ENCODE peak calls at places on chromosomes 6 and 20, in seven cellular contexts. S is astrocyte; I is tibial artery; W is CD4-positive, alpha-beta memory T cell; Y is upper lobe of right lung; X is CD8-positive, alpha-beta memory T cell; Q is heart right ventricle. A is an unnamed sample. For H3K4me1, the result is how much of the 10 kb centered on the place peaks cover.

GRCh38 chr6:75246386-75246785 is 2.8 kb upstream of the COX7A2 start:
- DNase-seq in Q (no peak), Y (no peak), W (no peak), S (no peak), X (no peak), I (no peak), A (no peak)

GRCh38 chr6:49849121-49849907 is 17.0 kb downstream of the CRISP1 start:
- DNase-seq in Y (no peak), S (peak), I (no peak), W (peak), X (no peak), Q (no peak), A (no peak)

GRCh38 chr6:77450924-77451323 is 12.4 kb downstream of the HTR1B start:
- DNase-seq in X (no peak), I (no peak), Q (no peak), Y (no peak), S (no peak), W (no peak), A (no peak)

GRCh38 chr6:36627801-36628246 is 33.7 kb downstream of the SRSF3 start:
- DNase-seq in W (no peak), Q (peak), I (peak), X (no peak), Y (peak), S (peak), A (peak)

GRCh38 chr20:49272654-49273053 is 5.2 kb downstream of the ZNFX1 start:
- DNase-seq in W (no peak), I (no peak), S (no peak), Q (no peak), X (no peak), Y (no peak), A (no peak)

GRCh38 chr20:63135411-63135810 is 80.5 kb downstream of the YTHDF1 start:
- DNase-seq in S (no peak), I (no peak), Q (peak), X (no peak), W (no peak), Y (peak), A (no peak)

GRCh38 chr6:35148167-35148741 is 7.1 kb upstream of the TCP11 start:
- DNase-seq in Q (no peak), S (peak), W (no peak), Y (no peak), X (no peak), I (no peak), A (no peak)

GRCh38 chr6:43724914-43725642 is 37.5 kb upstream of the MRPS18A start:
- DNase-seq in I (peak), X (peak), W (peak), Q (peak), Y (peak), S (peak), A (peak)

GRCh38 chr20:39394461-39394860 is 432.3 kb downstream of the DHX35 start:
- DNase-seq in Y (no peak), Q (no peak), W (no peak), S (no peak), X (no peak), I (no peak), A (no peak)

GRCh38 chr6:30480536-30481156 is 8.7 kb upstream of the HLA-E start:
- DNase-seq in I (no peak), Y (no peak), Q (no peak), X (peak), S (no peak), W (peak), A (no peak)

GRCh38 chr6:2695464-2696095 is 55.1 kb downstream of the MYLK4 start:
- DNase-seq in I (no peak), Q (no peak), Y (no peak), X (no peak), W (no peak), S (no peak), A (no peak)

GRCh38 chr6:8434727-8435092 is 635 bp downstream of the SLC35B3 start:
- DNase-seq in Q (no peak), I (no peak), X (no peak), W (no peak), Y (no peak), S (no peak), A (no peak)

GRCh38 chr20:33443006-33443511 is 504 bp downstream of the SNTA1 start:
- DNase-seq in S (no peak), Y (peak), Q (peak), W (no peak), I (peak), X (peak), A (peak)

GRCh38 chr20:44135811-44136204 is 51.2 kb downstream of the JPH2 start:
- DNase-seq in Y (no peak), Q (no peak), S (no peak), X (no peak), W (no peak), I (no peak), A (no peak)
- H3K4me1 ChIP-seq in Y (under half), Q (under half), S (under half), X (under half), W (under half), I (under half), A (under half)

GRCh38 chr6:149334682-149335160 is 17.2 kb downstream of the TAB2 start:
- DNase-seq in Q (no peak), X (no peak), W (no peak), I (no peak), Y (no peak), S (peak), A (no peak)

GRCh38 chr6:149331043-149331807 is 13.7 kb downstream of the TAB2 start:
- DNase-seq in I (no peak), S (no peak), Q (no peak), Y (no peak), X (no peak), W (no peak), A (no peak)

GRCh38 chr6:149334201-149334600 is 16.7 kb downstream of the TAB2 start:
- DNase-seq in Y (no peak), Q (no peak), I (no peak), S (peak), W (no peak), X (no peak), A (no peak)

GRCh38 chr6:149331871-149332270 is 14.4 kb downstream of the TAB2 start:
- DNase-seq in Q (no peak), X (no peak), S (peak), W (no peak), Y (no peak), I (no peak), A (no peak)

GRCh38 chr6:149332602-149333311 is 15.2 kb downstream of the TAB2 start:
- DNase-seq in Q (no peak), I (no peak), X (no peak), S (no peak), W (no peak), Y (no peak), A (no peak)
- H3K4me1 ChIP-seq in Q (under half), I (under half), X (half or more), S (half or more), W (half or more), Y (half or more), A (under half)

GRCh38 chr20:1815502-1816085 is 79.6 kb upstream of the SIRPA start:
- DNase-seq in W (no peak), I (peak), S (no peak), Q (no peak), Y (no peak), X (no peak), A (no peak)
- H3K4me1 ChIP-seq in W (under half), I (half or more), S (half or more), Q (under half), Y (under half), X (under half), A (under half)

GRCh38 chr6:41771058-41771983 is 8.4 kb downstream of the FRS3 start:
- DNase-seq in I (no peak), X (no peak), Q (no peak), S (no peak), Y (peak), W (no peak), A (no peak)

GRCh38 chr6:41769376-41769775 is 10.3 kb downstream of the FRS3 start:
- DNase-seq in S (no peak), Q (no peak), X (no peak), Y (peak), W (no peak), I (no peak), A (no peak)

GRCh38 chr6:41770381-41771057 is 9.2 kb downstream of the FRS3 start:
- DNase-seq in W (no peak), I (no peak), Y (peak), X (no peak), Q (no peak), S (no peak), A (no peak)

GRCh38 chr6:41767112-41767946 is 12.4 kb downstream of the FRS3 start:
- DNase-seq in I (no peak), S (peak), Y (peak), Q (no peak), W (no peak), X (no peak), A (peak)

DNA sequence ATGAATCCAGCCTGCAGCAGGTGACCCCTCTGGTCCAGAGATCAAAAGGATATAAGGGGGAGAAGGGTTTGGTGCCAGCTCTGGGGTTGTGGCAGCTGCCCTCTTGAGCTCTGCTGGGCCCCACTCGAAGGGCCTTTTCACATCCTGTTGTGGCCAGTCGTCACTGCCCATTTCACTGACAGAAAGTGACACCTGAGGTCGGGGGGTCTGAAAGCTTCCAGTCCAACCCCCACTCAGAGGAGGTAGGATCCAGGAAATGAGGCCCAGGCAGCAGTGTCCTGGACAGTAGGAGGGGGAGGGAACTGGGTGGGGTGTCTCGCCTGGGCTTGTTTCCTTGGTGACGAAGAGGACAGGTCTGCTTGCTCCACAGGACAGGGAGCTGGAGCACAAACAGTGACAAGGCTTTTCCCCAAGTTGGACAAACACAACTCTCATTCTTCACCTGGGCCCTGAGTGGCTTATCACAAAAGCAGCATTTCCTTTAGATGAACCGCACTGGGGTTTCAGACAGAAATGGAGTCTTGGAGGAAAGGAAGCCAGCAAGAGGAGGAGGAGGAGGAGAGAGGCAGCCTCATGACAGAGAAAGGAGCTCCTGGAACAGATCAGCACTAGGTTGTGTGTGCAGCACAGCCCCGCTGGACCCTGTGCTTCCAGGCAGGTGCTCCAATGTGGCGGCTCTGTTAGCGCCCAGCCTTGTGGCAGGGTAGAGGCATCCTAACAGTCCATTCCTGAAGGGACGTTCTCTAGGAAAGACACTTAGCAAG is 11.0 kb downstream of the FRS3 start:
- DNase-seq in Q (no peak), S (no peak), X (no peak), Y (peak), W (no peak), I (no peak), A (no peak)
- H3K4me1 ChIP-seq in Q (under half), S (under half), X (under half), Y (under half), W (under half), I (under half), A (under half)